ENCODE peak calls at places on chromosome 17, in nine cellular contexts. K is amniotic stem cell; J is NCI-H526; X is activated CD8-positive, alpha-beta T cell treated with anti-CD3 and anti-CD28 coated beads for 36 hours; E is activated CD4-positive, CD25-positive, alpha-beta regulatory T cell; Q is PC-3; W is endothelial cell; L is amniotic epithelial cell; U is activated T-helper 9 cell treated with anti-CD3 and anti-CD28 coated beads, Interleukin-2, amount 50 U/mL, for 16 hours. R is an unnamed sample.

GRCh38 chr17:64941761-64942160 is 22.5 kb upstream of the LRRC37A3 start:
- DNase-seq in J (no peak), U (no peak), L (no peak), X (no peak), K (no peak), E (no peak), Q (no peak), W (no peak), R (no peak)

GRCh38 chr17:1649844-1650409 is at the start of gene RILP:
- DNase-seq in X (no peak), L (peak), Q (peak), J (no peak), U (no peak), K (no peak), E (peak), W (no peak), R (peak)

GRCh38 chr17:17379197-17379991 is 76.2 kb downstream of the NT5M start:
- DNase-seq in L (peak), W (no peak), X (no peak), J (no peak), Q (no peak), K (no peak), E (no peak), U (no peak), R (peak)

GRCh38 chr17:8163978-8164814 is 1.4 kb upstream of the VAMP2 start:
- DNase-seq in L (peak), U (peak), W (no peak), K (no peak), J (no peak), Q (no peak), E (no peak), X (peak), R (no peak)

GRCh38 chr17:59423903-59424302 is 92.4 kb downstream of the YPEL2 start:
- DNase-seq in L (no peak), X (no peak), E (no peak), K (no peak), U (no peak), W (no peak), J (no peak), Q (no peak), R (no peak)

GRCh38 chr17:81511800-81512559 is 619 bp downstream of the ACTG1 start:
- DNase-seq in U (peak), Q (no peak), X (no peak), K (no peak), J (no peak), L (no peak), W (no peak), E (no peak), R (no peak)

GRCh38 chr17:65850486-65850885 is 289.0 kb upstream of the AXIN2 start:
- DNase-seq in X (peak), U (no peak), K (no peak), J (no peak), L (peak), E (no peak), Q (peak), W (no peak), R (no peak)

GRCh38 chr17:44258811-44259351 is 9.1 kb downstream of the SLC4A1 start:
- DNase-seq in W (no peak), J (no peak), L (no peak), E (no peak), U (no peak), K (no peak), Q (no peak), X (no peak), R (no peak)

GRCh38 chr17:17757944-17758343 is 76.7 kb downstream of the RAI1 start:
- DNase-seq in Q (no peak), L (no peak), U (no peak), W (no peak), J (no peak), X (no peak), E (no peak), K (no peak), R (no peak)

GRCh38 chr17:49783051-49783715 is 5.3 kb upstream of the KAT7 start:
- DNase-seq in W (no peak), Q (no peak), J (no peak), E (no peak), L (no peak), X (no peak), K (no peak), U (no peak), R (no peak)

GRCh38 chr17:34665150-34665802 is 85.9 kb downstream of the TMEM132E start:
- DNase-seq in J (no peak), U (no peak), Q (no peak), E (no peak), W (no peak), X (peak), L (no peak), K (no peak), R (no peak)

GRCh38 chr17:80795737-80796136 is 195.9 kb upstream of the CHMP6 start:
- DNase-seq in U (no peak), J (no peak), W (no peak), K (no peak), E (no peak), Q (no peak), L (no peak), X (no peak), R (peak)

GRCh38 chr17:68428498-68429172 is 28.7 kb downstream of the WIPI1 start:
- DNase-seq in K (no peak), Q (no peak), W (no peak), L (no peak), U (no peak), X (no peak), J (no peak), E (no peak), R (no peak)

GRCh38 chr17:49928826-49929475 is 40.0 kb upstream of the DLX4 start:
- DNase-seq in U (no peak), L (no peak), J (no peak), K (no peak), E (no peak), X (no peak), W (no peak), Q (peak), R (no peak)

GRCh38 chr17:2262146-2262587 is 41.4 kb downstream of the SMG6 start:
- DNase-seq in U (no peak), K (peak), L (peak), X (no peak), J (no peak), E (no peak), Q (peak), W (no peak), R (no peak)

GRCh38 chr17:34760931-34761500 is 181.6 kb downstream of the TMEM132E start:
- DNase-seq in Q (no peak), J (no peak), X (no peak), K (no peak), L (no peak), E (no peak), U (no peak), W (no peak), R (no peak)

GRCh38 chr17:78022425-78022824 is 63.9 kb downstream of the TNRC6C start:
- DNase-seq in Q (no peak), U (no peak), W (no peak), K (peak), X (no peak), L (no peak), E (no peak), J (no peak), R (no peak)

GRCh38 chr17:64387545-64388171 is 3.0 kb downstream of the PECAM1 start:
- DNase-seq in Q (no peak), E (no peak), X (no peak), W (no peak), U (no peak), L (no peak), K (no peak), J (no peak), R (no peak)

GRCh38 chr17:64216385-64217248 is 46.4 kb downstream of the TEX2 start:
- DNase-seq in E (no peak), K (no peak), W (no peak), U (no peak), X (peak), L (peak), Q (no peak), J (no peak), R (no peak)

GRCh38 chr17:38910325-38910724 is 15.1 kb upstream of the LASP1NB start:
- DNase-seq in E (no peak), W (no peak), X (no peak), L (no peak), U (no peak), Q (no peak), J (no peak), K (no peak), R (no peak)

GRCh38 chr17:70774339-70775110 is 605.2 kb downstream of the KCNJ2 start:
- DNase-seq in K (no peak), E (no peak), J (no peak), W (no peak), L (no peak), U (no peak), Q (no peak), X (no peak), R (no peak)

GRCh38 chr17:37069087-37069486 is 120.3 kb downstream of the AATF start:
- DNase-seq in J (no peak), U (no peak), E (no peak), K (no peak), L (no peak), W (no peak), Q (no peak), X (no peak), R (no peak)

GRCh38 chr17:41972571-41973411 is 6.2 kb downstream of the CNP start:
- DNase-seq in X (no peak), Q (peak), E (no peak), K (no peak), U (no peak), J (peak), L (no peak), W (no peak), R (no peak)

GRCh38 chr17:59761385-59762021 is 54.0 kb downstream of the VMP1 start:
- DNase-seq in E (no peak), Q (no peak), U (no peak), J (no peak), L (peak), K (no peak), X (no peak), W (no peak), R (no peak)

GRCh38 chr17:28090551-28090950 is 48.1 kb downstream of the NLK start:
- DNase-seq in L (no peak), K (no peak), Q (no peak), U (no peak), E (no peak), X (no peak), J (no peak), W (no peak), R (no peak)

GRCh38 chr17:32621612-32622312 is 135.0 kb downstream of the CDK5R1 start:
- DNase-seq in E (no peak), L (peak), W (no peak), K (no peak), X (no peak), J (no peak), U (no peak), Q (no peak), R (no peak)

GRCh38 chr17:74957935-74958549 is 14.5 kb downstream of the HID1 start:
- DNase-seq in U (peak), X (peak), W (peak), Q (peak), E (peak), J (no peak), K (no peak), L (peak), R (peak)

GRCh38 chr17:36943250-36944220 is 5.2 kb upstream of the AATF start:
- DNase-seq in L (no peak), Q (no peak), X (no peak), K (no peak), W (no peak), J (no peak), E (no peak), U (no peak), R (no peak)

GRCh38 chr17:74190154-74190553 is 13.3 kb upstream of the RPL38 start:
- DNase-seq in W (no peak), U (no peak), L (peak), E (no peak), Q (peak), J (peak), K (no peak), X (no peak), R (peak)

R was measured in midbrain.